ENCODE peak calls at places on chromosome 21, in four cellular contexts. One of them, this sample, is unnamed.

GRCh38 chr21:35922618-35923017 is 137.7 kb downstream of the SETD4 start:
- DNase-seq in aorta: no peak
- DNase-seq in uterus: no peak
- DNase-seq in retina: no peak
- DNase-seq in this sample: no peak

GRCh38 chr21:46190491-46191131 is 6.4 kb upstream of the SPATC1L start:
- DNase-seq in aorta: no peak
- DNase-seq in uterus: no peak
- DNase-seq in retina: no peak
- DNase-seq in this sample: no peak

GRCh38 chr21:39441502-39442475 is 3.8 kb downstream of the LCA5L start:
- DNase-seq in aorta: no peak
- DNase-seq in uterus: no peak
- DNase-seq in retina: no peak
- DNase-seq in this sample: no peak

GRCh38 chr21:32806810-32807386 is 35.3 kb upstream of the PAXBP1 start:
- DNase-seq in aorta: no peak
- DNase-seq in uterus: no peak
- DNase-seq in retina: no peak
- DNase-seq in this sample: no peak

GRCh38 chr21:39136711-39137110 is 46.5 kb downstream of the PSMG1 start:
- DNase-seq in aorta: no peak
- DNase-seq in uterus: no peak
- DNase-seq in retina: no peak
- DNase-seq in this sample: no peak

GRCh38 chr21:44992608-44993031 is 52.8 kb downstream of the SLX9 start:
- DNase-seq in aorta: peak
- DNase-seq in uterus: no peak
- DNase-seq in retina: no peak
- DNase-seq in this sample: no peak

GRCh38 chr21:46029201-46029924 is 47.8 kb downstream of the COL6A1 start:
- DNase-seq in aorta: no peak
- DNase-seq in uterus: no peak
- DNase-seq in retina: no peak
- DNase-seq in this sample: no peak

GRCh38 chr21:38716942-38717341 is 88.8 kb upstream of the ETS2 start:
- DNase-seq in aorta: no peak
- DNase-seq in uterus: no peak
- DNase-seq in retina: no peak
- DNase-seq in this sample: no peak

GRCh38 chr21:14755086-14755485 is 209.0 kb upstream of the SAMSN1 start:
- DNase-seq in aorta: no peak
- DNase-seq in uterus: no peak
- DNase-seq in retina: no peak
- DNase-seq in this sample: no peak

GRCh38 chr21:23131177-23131576 is 2133.0 kb downstream of the NCAM2 start:
- DNase-seq in aorta: no peak
- DNase-seq in uterus: no peak
- DNase-seq in retina: no peak
- DNase-seq in this sample: no peak

GRCh38 chr21:25953659-25954058 is 216.9 kb downstream of the APP start:
- DNase-seq in aorta: no peak
- DNase-seq in uterus: no peak
- DNase-seq in retina: no peak
- DNase-seq in this sample: no peak

GRCh38 chr21:14064296-14064645 is 146.5 kb downstream of the LIPI start:
- DNase-seq in aorta: no peak
- DNase-seq in uterus: no peak
- DNase-seq in retina: no peak
- DNase-seq in this sample: no peak

GRCh38 chr21:36163780-36164426 is 7.3 kb downstream of the DOP1B start:
- DNase-seq in aorta: no peak
- DNase-seq in uterus: no peak
- DNase-seq in retina: peak
- DNase-seq in this sample: no peak

GRCh38 chr21:44450402-44450801 is 4.9 kb upstream of the LRRC3 start:
- DNase-seq in aorta: no peak
- DNase-seq in uterus: no peak
- DNase-seq in retina: no peak
- DNase-seq in this sample: no peak

GRCh38 chr21:45291613-45292398 is 4.1 kb upstream of the POFUT2 start:
- DNase-seq in aorta: no peak
- DNase-seq in uterus: no peak
- DNase-seq in retina: no peak
- DNase-seq in this sample: no peak